ENCODE peak calls at places on chromosomes 1 and 21, in four cellular contexts. F is Panc1, G is tibial nerve, E is endodermal cell. T is an unnamed sample.

GRCh38 chr1:226296911-226297310 is 12.1 kb downstream of the LIN9 start:
- DNase-seq in G (no peak), E (no peak), F (no peak), T (no peak)

GRCh38 chr1:15296602-15297321 is 49.7 kb downstream of the FHAD1 start:
- DNase-seq in F (no peak), E (no peak), G (no peak), T (no peak)

GRCh38 chr1:180061019-180061418 is 93.7 kb upstream of the QSOX1 start:
- DNase-seq in E (no peak), F (no peak), G (no peak), T (no peak)

GRCh38 chr1:156852414-156852874 is 6.5 kb downstream of the INSRR start:
- DNase-seq in G (peak; percentile 35), E (no peak), F (no peak), T (no peak)

GRCh38 chr1:114215426-114215825 is 61.8 kb upstream of the SYT6 start:
- DNase-seq in E (no peak), F (no peak), G (no peak), T (no peak)

GRCh38 chr21:37606549-37606948 is 240.0 kb downstream of the DYRK1A start:
- DNase-seq in G (no peak), E (no peak), F (no peak), T (no peak)

GRCh38 chr1:235070819-235071218 is 57.8 kb downstream of the TOMM20 start:
- DNase-seq in G (no peak), E (no peak), F (no peak), T (no peak)

GRCh38 chr1:202129453-202130274 is 6.9 kb downstream of the GPR37L1 start:
- DNase-seq in E (peak; percentile 41), F (no peak), G (no peak), T (no peak)

GRCh38 chr21:43187715-43188114 is 18.9 kb downstream of the CRYAA start:
- DNase-seq in G (peak; percentile 8), F (no peak), E (peak; percentile 6), T (no peak)

GRCh38 chr1:100530901-100531487 is 6.9 kb upstream of the GPR88 start:
- DNase-seq in G (no peak), F (no peak), E (no peak), T (no peak)

GRCh38 chr1:77031101-77031662 is 163.9 kb downstream of the ST6GALNAC5 start:
- DNase-seq in E (no peak), F (peak; percentile 18), G (no peak), T (no peak)

GRCh38 chr1:225131869-225132268 is 202.4 kb downstream of the DNAH14 start:
- DNase-seq in E (no peak), F (no peak), G (no peak), T (no peak)

GRCh38 chr1:13801711-13802486 is 101.9 kb downstream of the PRDM2 start:
- DNase-seq in F (no peak), E (no peak), G (no peak), T (no peak)

GRCh38 chr1:70442486-70442885 is 31.4 kb downstream of the CTH start:
- DNase-seq in E (no peak), F (no peak), G (no peak), T (no peak)

GRCh38 chr1:215957692-215958091 is 390.6 kb downstream of the KCTD3 start:
- DNase-seq in E (no peak), F (no peak), G (no peak), T (no peak)

GRCh38 chr1:33583567-33583966 is 111.1 kb downstream of the ZSCAN20 start:
- DNase-seq in E (no peak), G (no peak), F (no peak), T (no peak)

GRCh38 chr1:183143576-183144315 is 42.3 kb upstream of the LAMC2 start:
- DNase-seq in G (no peak), F (no peak), E (no peak), T (no peak)

GRCh38 chr1:64915381-64916274 is 50.7 kb downstream of the JAK1 start:
- DNase-seq in E (peak; percentile 82), G (no peak), F (no peak), T (no peak)

GRCh38 chr1:9183898-9184297 is 50.7 kb upstream of the H6PD start:
- DNase-seq in E (no peak), G (no peak), F (no peak), T (no peak)

GRCh38 chr1:230301322-230301721 is 124.8 kb downstream of the PGBD5 start:
- DNase-seq in G (no peak), F (no peak), E (no peak), T (no peak)

GRCh38 chr1:10692401-10693021 is 103.9 kb downstream of the CASZ1 start:
- DNase-seq in G (no peak), E (no peak), F (peak; percentile 15), T (peak; percentile 50)

DNA sequence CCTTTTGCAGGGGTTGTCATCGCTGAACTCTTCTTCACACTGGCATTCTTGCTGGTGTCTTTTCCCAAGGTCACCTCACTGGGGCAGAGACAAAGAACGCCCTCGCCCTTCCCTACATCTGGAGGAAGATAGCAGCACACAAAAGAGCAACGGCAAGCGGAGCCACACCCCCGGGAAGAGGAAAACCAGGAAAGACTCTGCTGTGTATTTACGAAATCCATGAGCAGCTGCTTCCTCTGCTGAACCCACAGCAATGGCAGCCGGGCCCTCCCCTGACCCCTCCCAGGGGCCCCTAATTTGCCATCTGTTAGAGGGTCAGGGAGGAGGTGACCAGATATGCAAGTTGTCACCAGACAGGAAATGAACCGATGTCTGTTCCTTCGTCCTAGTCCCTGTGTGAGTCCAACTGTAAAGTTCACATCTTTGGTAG is 73.0 kb downstream of the PLPP3 start:
- DNase-seq in E (no peak), F (no peak), G (no peak), T (no peak)
- H3K27ac ChIP-seq in E (no peak overlapping the region), F (no peak overlapping the region), G (peak overlapping the region; percentile 14), T (no peak overlapping the region)

GRCh38 chr1:39165488-39165887 is 39.0 kb upstream of the MACF1 start:
- DNase-seq in G (no peak), E (no peak), F (no peak), T (no peak)
- H3K27ac ChIP-seq in G (no peak overlapping the region), E (peak overlapping the region; percentile 54), F (peak overlapping the region; percentile 76), T (no peak overlapping the region)

DNA sequence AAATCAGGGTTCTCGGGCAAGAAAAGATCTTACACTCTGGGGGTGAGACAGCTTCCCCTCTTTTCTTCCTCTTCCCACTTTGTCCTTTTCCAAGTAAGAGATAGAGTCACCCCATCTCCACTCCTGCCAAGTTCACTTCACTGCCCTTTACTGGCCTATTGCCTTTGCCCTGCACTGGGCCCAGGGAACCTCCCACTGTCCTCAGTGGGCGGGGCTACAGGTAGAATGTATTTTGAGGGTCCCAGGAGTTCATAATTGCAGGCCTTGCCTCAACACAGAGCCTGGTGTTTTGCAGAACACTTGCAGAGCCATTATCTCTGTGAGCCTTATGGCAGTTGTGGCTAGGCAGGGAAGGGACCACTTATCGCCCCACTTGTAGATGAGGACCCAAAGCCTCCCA is 3.3 kb downstream of the AMPD2 start:
- DNase-seq in E (peak; percentile 42), F (no peak), G (no peak), T (no peak)
- H3K27ac ChIP-seq in E (no peak overlapping the region), F (no peak overlapping the region), G (peak overlapping the region; percentile 43), T (peak overlapping the region; percentile 28)

GRCh38 chr1:94803106-94803505 is 17.1 kb upstream of the SLC44A3 start:
- DNase-seq in F (no peak), G (no peak), E (no peak), T (no peak)
- H3K27ac ChIP-seq in F (peak overlapping the region; percentile 57), G (peak overlapping the region; percentile 86), E (no peak overlapping the region), T (no peak overlapping the region)